ENCODE peak calls at places on chromosomes 1 and 21, in eight cellular contexts. D, O, N, E, R, W, Y and Q are unnamed samples.

GRCh38 chr1:106846656-106847055 is 209.8 kb upstream of the PRMT6 start:
- DNase-seq in D (no peak), O (no peak), N (no peak), E (no peak), R (no peak), W (no peak), Y (peak), Q (no peak)

GRCh38 chr1:150409504-150410362 is 45.8 kb downstream of the RPRD2 start:
- DNase-seq in D (no peak), O (no peak), N (no peak), E (no peak), R (no peak), W (no peak), Y (peak), Q (peak)

GRCh38 chr21:17848228-17848627 is 29.1 kb upstream of the C21orf91 start:
- DNase-seq in D (no peak), O (peak), N (no peak), E (no peak), R (no peak), W (no peak), Y (peak), Q (peak)

GRCh38 chr1:182460550-182460951 is 10.6 kb downstream of the RGSL1 start:
- DNase-seq in D (no peak), O (no peak), N (no peak), E (no peak), R (no peak), W (peak), Y (no peak), Q (peak)

GRCh38 chr21:35196128-35196527 is 147.0 kb upstream of the RUNX1 start:
- DNase-seq in D (no peak), O (no peak), N (no peak), E (no peak), R (no peak), W (no peak), Y (no peak), Q (no peak)

GRCh38 chr1:86757272-86757984 is 53.1 kb downstream of the SH3GLB1 start:
- DNase-seq in D (no peak), O (no peak), N (no peak), E (no peak), R (no peak), W (no peak), Y (no peak), Q (no peak)

GRCh38 chr1:87113313-87113712 is 198.9 kb downstream of the HS2ST1 start:
- DNase-seq in D (no peak), O (no peak), N (no peak), E (no peak), R (no peak), W (no peak), Y (peak), Q (no peak)

GRCh38 chr1:66248746-66249145 is 285.2 kb upstream of the SGIP1 start:
- DNase-seq in D (no peak), O (no peak), N (no peak), E (no peak), R (no peak), W (no peak), Y (no peak), Q (no peak)

GRCh38 chr1:51569284-51570062 is 47.4 kb upstream of the OSBPL9 start:
- DNase-seq in D (no peak), O (peak), N (no peak), E (no peak), R (no peak), W (peak), Y (peak), Q (peak)

GRCh38 chr1:180026556-180026955 is 71.9 kb downstream of the CEP350 start:
- DNase-seq in D (no peak), O (no peak), N (no peak), E (no peak), R (no peak), W (no peak), Y (no peak), Q (peak)

GRCh38 chr1:20793236-20793635 is 6.1 kb upstream of the HP1BP3 start:
- DNase-seq in D (no peak), O (no peak), N (no peak), E (no peak), R (no peak), W (no peak), Y (no peak), Q (no peak)

GRCh38 chr1:200525167-200526123 is 95.1 kb downstream of the KIF14 start:
- DNase-seq in D (no peak), O (no peak), N (no peak), E (no peak), R (no peak), W (no peak), Y (peak), Q (no peak)

GRCh38 chr1:205926213-205926612 is 17.0 kb downstream of the SLC26A9 start:
- DNase-seq in D (no peak), O (no peak), N (no peak), E (no peak), R (no peak), W (no peak), Y (no peak), Q (no peak)

GRCh38 chr21:29085106-29085752 is 11.8 kb upstream of the CCT8 start:
- DNase-seq in D (no peak), O (no peak), N (no peak), E (no peak), R (no peak), W (no peak), Y (no peak), Q (no peak)

GRCh38 chr1:232547938-232548484 is 81.9 kb downstream of the SIPA1L2 start:
- DNase-seq in D (no peak), O (no peak), N (no peak), E (no peak), R (no peak), W (no peak), Y (no peak), Q (no peak)

GRCh38 chr1:168709407-168709891 is 19.6 kb downstream of the DPT start:
- DNase-seq in D (no peak), O (peak), N (no peak), E (no peak), R (no peak), W (no peak), Y (peak), Q (peak)

GRCh38 chr1:201020647-201021332 is 2.7 kb downstream of the KIF21B start:
- DNase-seq in D (no peak), O (no peak), N (no peak), E (peak), R (peak), W (peak), Y (no peak), Q (peak)

GRCh38 chr1:53559391-53559815 is 100.2 kb downstream of the DMRTB1 start:
- DNase-seq in D (no peak), O (no peak), N (no peak), E (no peak), R (no peak), W (no peak), Y (no peak), Q (no peak)

GRCh38 chr1:101357444-101357986 is 120.7 kb downstream of the S1PR1 start:
- DNase-seq in D (peak), O (peak), N (peak), E (peak), R (peak), W (peak), Y (peak), Q (peak)

GRCh38 chr1:244341455-244342450 is 110.0 kb downstream of the ADSS2 start:
- DNase-seq in D (no peak), O (peak), N (no peak), E (no peak), R (no peak), W (no peak), Y (peak), Q (peak)

GRCh38 chr1:228515200-228515834 is 28.1 kb downstream of the RNF187 start:
- DNase-seq in D (no peak), O (no peak), N (no peak), E (peak), R (peak), W (peak), Y (peak), Q (peak)

GRCh38 chr1:89605692-89606091 is 27.2 kb upstream of the LRRC8C start:
- DNase-seq in D (no peak), O (no peak), N (no peak), E (no peak), R (no peak), W (no peak), Y (peak), Q (peak)